ENCODE peak calls at places on chromosomes 4 and X, in seven cellular contexts. One of them, this sample, is unnamed.

GRCh38 chr4:21656832-21657231 is 291.7 kb downstream of the KCNIP4 start:
- DNase-seq in CD4-positive, alpha-beta T cell: no peak
- DNase-seq in NCI-H446: no peak
- DNase-seq in sciatic nerve: no peak
- DNase-seq in Panc1: no peak
- DNase-seq in posterior cingulate gyrus: no peak
- DNase-seq in frontal cortex: no peak
- DNase-seq in this sample: no peak

GRCh38 chr4:133719098-133719497 is 482.5 kb downstream of the PABPC4L start:
- DNase-seq in sciatic nerve: no peak
- DNase-seq in frontal cortex: no peak
- DNase-seq in NCI-H446: no peak
- DNase-seq in posterior cingulate gyrus: no peak
- DNase-seq in CD4-positive, alpha-beta T cell: no peak
- DNase-seq in Panc1: no peak
- DNase-seq in this sample: no peak

GRCh38 chrX:155662297-155662696 is 49.5 kb upstream of the TMLHE start:
- DNase-seq in NCI-H446: no peak
- DNase-seq in posterior cingulate gyrus: no peak
- DNase-seq in CD4-positive, alpha-beta T cell: no peak
- DNase-seq in frontal cortex: no peak
- DNase-seq in Panc1: no peak
- DNase-seq in sciatic nerve: no peak
- DNase-seq in this sample: no peak

GRCh38 chr4:13322681-13323101 is 161.4 kb downstream of the RAB28 start:
- DNase-seq in Panc1: no peak
- DNase-seq in posterior cingulate gyrus: no peak
- DNase-seq in frontal cortex: no peak
- DNase-seq in NCI-H446: no peak
- DNase-seq in sciatic nerve: no peak
- DNase-seq in CD4-positive, alpha-beta T cell: no peak
- DNase-seq in this sample: no peak

GRCh38 chr4:140367738-140368137 is 5.7 kb upstream of the SCOC start:
- DNase-seq in NCI-H446: no peak
- DNase-seq in frontal cortex: no peak
- DNase-seq in CD4-positive, alpha-beta T cell: no peak
- DNase-seq in sciatic nerve: no peak
- DNase-seq in posterior cingulate gyrus: no peak
- DNase-seq in Panc1: no peak
- DNase-seq in this sample: no peak

GRCh38 chr4:117376700-117377099 is 291.3 kb upstream of the TRAM1L1 start:
- DNase-seq in frontal cortex: no peak
- DNase-seq in sciatic nerve: no peak
- DNase-seq in CD4-positive, alpha-beta T cell: no peak
- DNase-seq in posterior cingulate gyrus: no peak
- DNase-seq in NCI-H446: no peak
- DNase-seq in Panc1: no peak
- DNase-seq in this sample: no peak

GRCh38 chr4:82733636-82734035 is 65.0 kb downstream of the SCD5 start:
- DNase-seq in sciatic nerve: no peak
- DNase-seq in Panc1: no peak
- DNase-seq in CD4-positive, alpha-beta T cell: no peak
- DNase-seq in posterior cingulate gyrus: no peak
- DNase-seq in frontal cortex: no peak
- DNase-seq in NCI-H446: no peak
- DNase-seq in this sample: no peak

GRCh38 chrX:153645921-153646481 is 1.0 kb upstream of the DUSP9 start:
- DNase-seq in Panc1: no peak
- DNase-seq in frontal cortex: peak; percentile 25
- DNase-seq in sciatic nerve: peak; percentile 40
- DNase-seq in posterior cingulate gyrus: no peak
- DNase-seq in NCI-H446: no peak
- DNase-seq in CD4-positive, alpha-beta T cell: no peak
- DNase-seq in this sample: no peak

GRCh38 chrX:150664290-150664689 is 28.9 kb upstream of the MTMR1 start:
- DNase-seq in CD4-positive, alpha-beta T cell: no peak
- DNase-seq in sciatic nerve: no peak
- DNase-seq in Panc1: no peak
- DNase-seq in frontal cortex: no peak
- DNase-seq in posterior cingulate gyrus: peak; percentile 10
- DNase-seq in NCI-H446: peak; percentile 14
- DNase-seq in this sample: no peak

GRCh38 chr4:153296424-153296823 is 48.1 kb upstream of the MND1 start:
- DNase-seq in posterior cingulate gyrus: no peak
- DNase-seq in frontal cortex: no peak
- DNase-seq in NCI-H446: no peak
- DNase-seq in Panc1: no peak
- DNase-seq in sciatic nerve: no peak
- DNase-seq in CD4-positive, alpha-beta T cell: no peak
- DNase-seq in this sample: no peak

GRCh38 chr4:113919145-113919544 is 60.3 kb downstream of the ARSJ start:
- DNase-seq in posterior cingulate gyrus: no peak
- DNase-seq in sciatic nerve: no peak
- DNase-seq in NCI-H446: no peak
- DNase-seq in frontal cortex: no peak
- DNase-seq in Panc1: no peak
- DNase-seq in CD4-positive, alpha-beta T cell: no peak
- DNase-seq in this sample: no peak

GRCh38 chrX:126485371-126485770 is 67.2 kb downstream of the DCAF12L1 start:
- DNase-seq in frontal cortex: no peak
- DNase-seq in posterior cingulate gyrus: no peak
- DNase-seq in Panc1: no peak
- DNase-seq in sciatic nerve: no peak
- DNase-seq in NCI-H446: no peak
- DNase-seq in CD4-positive, alpha-beta T cell: no peak
- DNase-seq in this sample: no peak